ENCODE peak calls at places on chromosomes 7 and 10, in five cellular contexts. H is AG04450, Q is Calu3, W is colonic mucosa, F is GM13977. X is an unnamed sample.

GRCh38 chr10:75191821-75192568 is 18.6 kb upstream of the VDAC2 start:
- DNase-seq in H (peak; percentile 73), F (no peak), W (peak; percentile 77), Q (peak; percentile 58), X (no peak)

GRCh38 chr10:4984223-4984622 is 19.4 kb downstream of the AKR1C2 start:
- DNase-seq in H (no peak), Q (no peak), F (no peak), W (no peak), X (no peak)

GRCh38 chr10:68957284-68957615 is 1.3 kb downstream of the DDX21 start:
- DNase-seq in H (no peak), W (no peak), Q (no peak), F (no peak), X (no peak)

GRCh38 chr10:78621183-78621789 is 447.5 kb upstream of the ZMIZ1 start:
- DNase-seq in H (no peak), W (no peak), Q (peak; percentile 37), F (no peak), X (no peak)

GRCh38 chr7:151764056-151764920 is 112.6 kb downstream of the PRKAG2 start:
- DNase-seq in H (no peak), W (no peak), Q (no peak), F (no peak), X (no peak)

GRCh38 chr10:47401874-47402645 is 18.0 kb upstream of the ZNF488 start:
- DNase-seq in W (peak; percentile 11), F (no peak), Q (no peak), H (no peak), X (no peak)

GRCh38 chr10:97028126-97028831 is 157.5 kb downstream of the SLIT1 start:
- DNase-seq in Q (no peak), F (no peak), H (no peak), W (no peak), X (no peak)

GRCh38 chr10:132729810-132730565 is 56.0 kb downstream of the NKX6-2 start:
- DNase-seq in H (no peak), W (no peak), Q (no peak), F (no peak), X (no peak)

GRCh38 chr7:95430864-95431263 is 4.0 kb downstream of the PON2 start:
- DNase-seq in Q (peak; percentile 14), H (no peak), F (no peak), W (peak; percentile 50), X (no peak)

GRCh38 chr10:110919349-110919931 is at the start of gene SHOC2:
- DNase-seq in Q (peak; percentile 94), F (no peak), H (peak; percentile 20), W (peak; percentile 99), X (no peak)

GRCh38 chr7:19747740-19748339 is 25.6 kb downstream of the TMEM196 start:
- DNase-seq in H (no peak), F (peak; percentile 44), Q (peak; percentile 39), W (no peak), X (no peak)

GRCh38 chr10:118621304-118621942 is 26.0 kb upstream of the PRLHR start:
- DNase-seq in H (no peak), Q (peak; percentile 3), F (no peak), W (no peak), X (no peak)

GRCh38 chr10:118610577-118610976 is 15.1 kb upstream of the PRLHR start:
- DNase-seq in W (no peak), H (no peak), Q (no peak), F (no peak), X (no peak)

GRCh38 chr10:118615888-118616287 is 20.4 kb upstream of the PRLHR start:
- DNase-seq in Q (no peak), W (no peak), F (no peak), H (no peak), X (no peak)
- TF ChIP-seq CTCF in Q (no peak), W (no peak), F (no peak), H (no peak), X (peak; percentile 12)

GRCh38 chr10:46220872-46221538 is 65.8 kb upstream of the ANTXRL start:
- DNase-seq in H (no peak), W (no peak), F (no peak), Q (peak; percentile 32), X (no peak)
- TF ChIP-seq CTCF in H (no peak), W (no peak), F (no peak), Q (peak; percentile 70), X (no peak)

GRCh38 chr7:106039486-106040060 is 72.5 kb downstream of the SYPL1 start:
- DNase-seq in W (no peak), H (peak; percentile 76), Q (no peak), F (no peak), X (no peak)
- TF ChIP-seq CTCF in W (no peak), H (peak; percentile 35), Q (no peak), F (no peak), X (no peak)

GRCh38 chr7:124839687-124840086 is 74.1 kb upstream of the GPR37 start:
- DNase-seq in F (no peak), W (no peak), H (no peak), Q (no peak), X (no peak)
- TF ChIP-seq CTCF in F (no peak), W (no peak), H (no peak), Q (no peak), X (no peak)

GRCh38 chr10:88117869-88118632 is 254.6 kb downstream of the PTEN start:
- DNase-seq in Q (no peak), F (no peak), H (no peak), W (no peak), X (no peak)
- TF ChIP-seq CTCF in Q (no peak), F (peak; percentile 33), H (no peak), W (no peak), X (peak; percentile 58)

DNA sequence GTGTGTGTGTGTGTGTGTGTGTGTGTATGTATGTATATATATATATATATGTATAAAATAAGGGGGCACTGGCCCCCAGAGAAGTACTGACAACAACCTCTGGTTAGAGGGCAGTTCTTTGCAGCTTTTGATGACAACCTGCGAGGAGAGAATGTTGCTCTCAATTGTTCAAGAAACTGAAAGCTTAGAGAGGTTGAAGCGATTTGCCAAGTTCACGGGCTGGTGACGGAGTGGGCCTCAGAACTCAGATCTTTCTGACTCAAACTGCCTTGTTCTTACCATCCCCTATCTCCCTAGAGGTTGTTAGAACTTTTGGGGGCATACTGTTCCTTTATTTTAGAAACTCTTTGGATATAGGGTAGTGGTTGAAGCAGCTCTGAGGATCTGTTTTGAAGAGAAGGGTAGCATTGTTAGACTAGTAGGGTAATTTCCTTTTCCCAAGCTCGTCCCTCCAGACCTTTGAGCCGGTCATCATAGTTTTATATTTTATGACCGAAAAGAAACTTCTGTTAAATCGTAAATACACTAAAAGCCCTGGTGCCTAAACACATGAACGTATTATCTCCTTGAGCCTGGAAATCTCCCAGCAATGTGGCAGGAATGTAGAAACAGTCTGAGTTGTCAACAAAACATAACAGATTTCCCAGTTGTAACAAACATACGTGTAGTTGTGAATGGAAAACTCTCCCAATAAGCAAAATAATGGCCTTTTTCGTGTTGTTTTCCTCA is 541.7 kb upstream of the GALNT17 start:
- DNase-seq in W (peak; percentile 53), Q (no peak), H (no peak), F (no peak), X (peak; percentile 15)
- TF ChIP-seq CTCF in W (no peak), Q (no peak), H (no peak), F (no peak), X (no peak)

GRCh38 chr7:66657798-66658197 is 29.1 kb downstream of the KCTD7 start:
- DNase-seq in W (no peak), Q (no peak), F (no peak), H (no peak), X (no peak)

DNA sequence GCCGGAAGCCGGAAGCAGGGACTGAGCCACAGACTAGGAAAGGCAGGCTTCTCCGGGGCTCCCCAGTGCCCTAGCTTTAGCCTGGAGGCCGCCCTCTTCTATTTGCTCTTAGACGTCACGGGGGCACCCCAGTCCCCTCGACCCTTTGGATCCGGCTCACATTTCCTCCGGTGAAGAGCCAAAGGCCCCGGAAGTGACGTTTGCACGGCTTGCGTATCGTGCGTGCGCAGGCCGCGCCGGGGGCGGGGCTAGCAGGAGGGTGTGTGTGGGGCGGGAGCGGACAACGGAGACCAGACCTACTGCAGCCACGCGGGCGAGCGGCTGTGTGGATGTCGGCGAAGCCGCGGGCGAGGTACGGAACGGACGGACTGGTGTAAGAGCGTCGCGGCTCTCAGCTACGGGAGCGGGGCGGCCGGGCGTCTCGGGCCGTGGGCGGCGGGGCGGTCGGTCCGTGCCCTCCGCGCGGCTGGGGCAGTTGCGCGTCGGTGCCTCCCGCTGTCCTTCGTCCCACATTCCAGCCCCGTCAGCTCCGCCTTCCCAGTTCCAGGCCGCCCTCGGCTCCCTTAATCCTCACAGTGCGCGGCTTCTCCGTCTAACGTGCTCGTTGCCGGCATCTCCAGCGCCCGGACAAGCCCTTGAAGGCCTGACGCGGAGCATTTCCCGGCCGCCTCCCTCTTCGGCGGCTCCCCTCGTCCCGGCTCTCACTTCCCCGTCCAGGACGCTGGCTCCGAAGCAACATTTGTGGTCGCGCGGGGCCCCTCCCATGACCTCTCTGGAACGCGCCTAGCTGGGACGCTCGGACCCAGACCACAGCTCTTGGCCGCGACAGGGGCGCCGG is 25.8 kb downstream of the KCTD7 start:
- DNase-seq in W (peak; percentile 99), H (peak; percentile 94), F (peak; percentile 99), Q (peak; percentile 95), X (peak; percentile 92)
- TF ChIP-seq CTCF in W (no peak), H (no peak), F (no peak), Q (no peak), X (no peak)